ENCODE peak calls at places on chromosomes 13 and 19, in seven cellular contexts. H, F, S, O, B, E and V are unnamed samples.

GRCh38 chr19:30668521-30669155 is 296.5 kb downstream of the ZNF536 start:
- DNase-seq in E (no peak), B (no peak), O (no peak), F (no peak), S (no peak), H (no peak), V (no peak)

GRCh38 chr13:113220877-113221276 is 11.5 kb downstream of the CUL4A start:
- DNase-seq in B (no peak), O (no peak), E (no peak), H (no peak), F (no peak), S (no peak), V (no peak)

GRCh38 chr19:41218615-41219507 is at the start of gene AXL:
- DNase-seq in H (no peak), O (no peak), B (no peak), S (peak; percentile 13), E (peak; percentile 94), F (no peak), V (no peak)

GRCh38 chr13:31476266-31476665 is 263.1 kb upstream of the RXFP2 start:
- DNase-seq in B (no peak), F (no peak), S (peak; percentile 62), H (no peak), E (no peak), O (no peak), V (no peak)

GRCh38 chr13:98494769-98495168 is 82.1 kb downstream of the STK24 start:
- DNase-seq in F (no peak), S (no peak), E (no peak), O (no peak), B (no peak), H (no peak), V (no peak)

GRCh38 chr19:23823952-23824389 is 65.3 kb upstream of the ZNF681 start:
- DNase-seq in O (no peak), S (no peak), H (no peak), F (no peak), B (no peak), E (peak; percentile 59), V (no peak)

GRCh38 chr13:75486146-75486545 is 4.2 kb upstream of the TBC1D4 start:
- DNase-seq in B (no peak), S (no peak), F (no peak), H (no peak), E (no peak), O (no peak), V (no peak)

GRCh38 chr13:31201341-31202024 is 1.7 kb downstream of the B3GLCT start:
- DNase-seq in H (no peak), F (no peak), S (no peak), B (no peak), E (no peak), O (no peak), V (no peak)

GRCh38 chr19:7337380-7338194 is 11.2 kb upstream of the ARHGEF18 start:
- DNase-seq in F (no peak), B (no peak), O (peak; percentile 92), S (no peak), E (no peak), H (peak; percentile 33), V (no peak)

GRCh38 chr19:5947435-5947834 is 30.5 kb downstream of the RANBP3 start:
- DNase-seq in F (no peak), B (peak; percentile 48), O (no peak), E (no peak), S (no peak), H (no peak), V (no peak)

GRCh38 chr19:12885749-12886706 is 973 bp downstream of the KLF1 start:
- DNase-seq in F (no peak), S (no peak), O (no peak), E (no peak), B (no peak), H (no peak), V (no peak)

GRCh38 chr13:39324806-39325311 is 278.1 kb downstream of the LHFPL6 start:
- DNase-seq in H (no peak), F (no peak), B (no peak), O (no peak), S (no peak), E (no peak), V (no peak)

GRCh38 chr19:58450836-58451357 is 525 bp upstream of the ZNF324B start:
- DNase-seq in F (no peak), B (no peak), S (no peak), E (no peak), O (no peak), H (no peak), V (peak; percentile 51)

GRCh38 chr13:21458457-21458815 is 667 bp downstream of the ZDHHC20 start:
- DNase-seq in H (peak; percentile 39), O (peak; percentile 54), E (no peak), B (peak; percentile 49), S (no peak), F (no peak), V (peak; percentile 39)